ENCODE peak calls at places on chromosomes 12 and 14, in five cellular contexts. D is prostate gland, Y is RWPE1, A is progenitor cell of endocrine pancreas, R is fibroblast of pulmonary artery. V is an unnamed sample.

GRCh38 chr14:54796961-54797360 is 105.7 kb downstream of the GCH1 start:
- DNase-seq in D (no peak), Y (peak; percentile 70), A (no peak), R (peak; percentile 63), V (no peak)

GRCh38 chr14:28577711-28578131 is 188.9 kb upstream of the FOXG1 start:
- DNase-seq in D (no peak), Y (peak; percentile 26), A (no peak), R (peak; percentile 92), V (no peak)

GRCh38 chr12:52022841-52023181 is 16.1 kb downstream of the TAMALIN start:
- DNase-seq in D (no peak), Y (no peak), A (no peak), R (no peak), V (no peak)

GRCh38 chr12:30896461-30896860 is 30.1 kb upstream of the TSPAN11 start:
- DNase-seq in D (no peak), Y (no peak), A (no peak), R (no peak), V (no peak)

GRCh38 chr14:99273025-99273723 is 1.2 kb upstream of the BCL11B start:
- DNase-seq in D (no peak), Y (peak; percentile 38), A (peak; percentile 28), R (no peak), V (no peak)

GRCh38 chr12:52645120-52645761 is 6.8 kb downstream of the KRT2 start:
- DNase-seq in D (no peak), Y (no peak), A (no peak), R (no peak), V (peak; percentile 43)

GRCh38 chr12:52087961-52088820 is 8.7 kb downstream of the SMIM41 start:
- DNase-seq in D (no peak), Y (no peak), A (no peak), R (no peak), V (no peak)

GRCh38 chr12:47228802-47229201 is 149.0 kb upstream of the AMIGO2 start:
- DNase-seq in D (no peak), Y (no peak), A (no peak), R (no peak), V (no peak)

GRCh38 chr14:44795725-44796124 is 166.0 kb downstream of the KLHL28 start:
- DNase-seq in D (no peak), Y (peak; percentile 5), A (no peak), R (no peak), V (no peak)

GRCh38 chr12:78568326-78569020 is 296.1 kb upstream of the SYT1 start:
- DNase-seq in D (no peak), Y (no peak), A (no peak), R (no peak), V (no peak)

GRCh38 chr12:101793401-101793800 is 37.4 kb downstream of the GNPTAB start:
- DNase-seq in D (no peak), Y (no peak), A (no peak), R (peak; percentile 54), V (no peak)

GRCh38 chr14:24132976-24133375 is 2.5 kb downstream of the FITM1 start:
- DNase-seq in D (no peak), Y (no peak), A (no peak), R (no peak), V (no peak)

GRCh38 chr12:132824053-132824452 is 4.6 kb downstream of the GOLGA3 start:
- DNase-seq in D (no peak), Y (peak; percentile 28), A (no peak), R (no peak), V (no peak)

GRCh38 chr14:89215166-89215940 is 201.7 kb downstream of the FOXN3 start:
- DNase-seq in D (no peak), Y (no peak), A (no peak), R (no peak), V (no peak)

GRCh38 chr12:48999371-49000131 is at the start of gene DDN:
- DNase-seq in D (no peak), Y (no peak), A (no peak), R (no peak), V (no peak)
- TF ChIP-seq CTCF in D (no peak), Y (no peak), A (no peak), R (no peak), V (peak; percentile 23)

DNA sequence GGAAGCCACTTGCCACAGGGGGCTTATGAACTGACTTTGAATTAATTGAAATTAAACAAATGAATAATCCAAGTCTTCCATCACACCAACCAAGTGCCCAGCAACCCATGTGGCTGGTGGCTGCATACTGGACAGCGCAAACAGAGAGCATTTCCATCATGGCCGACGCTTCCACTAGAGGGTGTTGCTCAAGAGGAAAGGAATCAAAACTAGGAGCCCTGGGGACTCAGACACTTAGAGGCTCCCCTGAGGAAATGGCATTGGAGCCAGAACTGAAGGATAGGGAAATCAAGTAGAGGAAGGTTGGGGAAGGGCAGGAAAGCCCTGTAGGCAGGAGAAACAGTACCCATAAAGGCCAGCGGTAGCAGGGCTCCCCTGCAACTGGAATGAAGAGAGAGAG is 50.6 kb upstream of the NUAK1 start:
- DNase-seq in D (no peak), Y (no peak), A (no peak), R (no peak), V (no peak)
- TF ChIP-seq CTCF in D (no peak), Y (no peak), A (no peak), R (no peak), V (no peak)

GRCh38 chr12:96711364-96711763 is 195.7 kb upstream of the NEDD1 start:
- DNase-seq in D (no peak), Y (no peak), A (no peak), R (no peak), V (no peak)

GRCh38 chr12:96714199-96714598 is 192.9 kb upstream of the NEDD1 start:
- DNase-seq in D (no peak), Y (no peak), A (no peak), R (no peak), V (no peak)

DNA sequence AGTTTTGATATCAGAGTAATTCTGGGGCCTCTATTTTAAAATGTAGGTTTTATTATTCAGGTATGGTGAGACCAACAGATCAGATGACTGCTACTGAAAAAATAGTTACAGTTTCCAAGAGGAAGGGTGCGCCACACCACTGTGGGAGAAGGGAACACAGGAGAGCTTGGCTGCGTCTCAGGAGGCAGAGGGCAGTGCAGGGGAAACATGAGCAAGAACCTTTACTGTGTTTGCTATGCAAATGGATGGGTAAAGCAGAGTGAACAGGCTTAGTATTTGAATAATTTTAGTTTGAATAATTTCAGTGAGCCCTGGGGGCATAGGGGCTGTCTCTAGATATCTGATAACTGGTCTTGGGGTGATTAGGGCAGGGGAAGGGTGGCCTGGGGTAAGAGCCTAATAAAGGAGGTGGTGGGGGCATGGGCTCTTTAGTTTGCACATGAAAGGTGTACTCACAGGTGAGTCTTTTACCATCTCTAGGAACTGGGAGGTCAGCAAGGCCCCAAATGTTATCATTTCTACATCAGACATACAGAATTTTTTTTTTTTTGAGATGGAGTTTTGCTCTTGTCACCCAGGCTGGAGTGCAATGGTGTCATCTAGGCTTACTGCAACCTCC is 196.8 kb upstream of the NEDD1 start:
- DNase-seq in D (peak; percentile 45), Y (no peak), A (no peak), R (no peak), V (no peak)
- TF ChIP-seq CTCF in D (peak; percentile 28), Y (no peak), A (no peak), R (no peak), V (no peak)

DNA sequence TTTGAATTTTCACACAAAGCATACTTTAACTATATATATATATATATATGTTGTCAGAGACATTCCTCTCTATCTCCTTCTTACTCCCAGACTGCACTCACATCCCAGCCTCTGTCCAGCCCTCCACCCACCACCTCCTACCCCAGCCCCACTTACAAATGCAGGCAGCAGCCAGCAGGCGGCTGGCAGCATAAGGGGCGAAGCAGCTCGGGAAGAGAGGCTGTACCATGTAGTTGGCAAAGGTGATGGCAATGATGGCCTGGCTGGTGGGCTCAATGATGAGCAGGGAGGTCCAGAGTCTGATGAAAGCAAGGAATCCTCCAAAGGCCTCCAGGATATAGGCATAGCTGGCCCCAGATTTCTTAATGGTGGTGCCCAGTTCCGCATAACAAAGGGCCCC is 2.5 kb downstream of the SLC7A7 start:
- DNase-seq in D (no peak), Y (no peak), A (no peak), R (no peak), V (no peak)
- TF ChIP-seq CTCF in D (no peak), Y (no peak), A (no peak), R (no peak), V (no peak)

DNA sequence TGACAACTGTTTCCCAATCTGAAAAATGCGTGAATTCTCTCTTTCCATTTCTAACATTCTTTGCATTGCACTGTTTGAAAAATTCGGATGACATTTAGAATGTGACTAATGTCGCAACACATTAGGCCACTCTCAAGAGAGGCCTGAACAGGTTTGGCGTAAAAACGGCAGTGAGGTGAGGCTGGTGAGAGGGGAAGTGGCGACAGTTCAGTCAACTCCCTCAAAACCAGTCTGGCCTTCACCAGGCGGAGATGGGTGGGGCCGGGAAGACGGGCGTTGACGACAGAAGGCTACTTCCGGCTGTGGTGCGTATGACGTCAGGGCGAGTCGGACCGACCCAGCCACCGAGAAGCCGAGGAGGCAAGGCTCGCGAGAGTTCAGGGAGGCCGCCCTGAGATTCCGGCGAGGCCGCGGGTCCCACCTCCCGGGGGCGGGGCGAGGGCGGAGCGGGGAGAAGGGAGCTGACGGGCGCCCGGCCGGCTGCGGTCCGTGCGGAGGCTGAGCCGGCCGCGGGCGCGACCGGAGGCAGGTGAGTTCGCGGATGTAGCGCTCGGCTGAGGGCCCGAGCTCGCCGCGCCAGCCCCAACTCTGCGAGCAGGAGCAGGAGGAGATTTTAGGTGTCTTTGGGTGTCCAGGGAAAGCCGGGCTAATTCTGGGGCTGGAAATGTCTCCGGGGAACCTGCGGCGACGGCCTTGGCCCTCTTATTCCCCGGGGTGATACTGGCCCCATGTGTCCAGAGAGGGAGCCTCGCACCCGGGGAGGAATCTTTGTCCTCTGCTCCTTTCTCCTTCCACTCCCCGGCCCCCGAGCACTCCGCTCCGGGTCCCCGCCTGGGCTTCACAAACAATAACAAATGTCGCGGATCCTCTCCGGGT is at the start of gene STK38L:
- DNase-seq in D (peak; percentile 93), Y (peak; percentile 88), A (peak; percentile 100), R (peak; percentile 98), V (peak; percentile 98)
- TF ChIP-seq CTCF in D (no peak), Y (no peak), A (peak; percentile 50), R (peak; percentile 24), V (peak; percentile 39)

GRCh38 chr14:34873591-34874385 is 1.4 kb downstream of the BAZ1A start:
- DNase-seq in D (peak; percentile 73), Y (peak; percentile 53), A (peak; percentile 53), R (peak; percentile 63), V (peak; percentile 79)

GRCh38 chr14:34872822-34873590 is 2.2 kb downstream of the BAZ1A start:
- DNase-seq in D (peak; percentile 66), Y (peak; percentile 68), A (no peak), R (peak; percentile 60), V (no peak)

GRCh38 chr14:34875031-34875922 is at the start of gene BAZ1A:
- DNase-seq in D (peak; percentile 78), Y (peak; percentile 86), A (peak; percentile 56), R (peak; percentile 90), V (peak; percentile 83)

DNA sequence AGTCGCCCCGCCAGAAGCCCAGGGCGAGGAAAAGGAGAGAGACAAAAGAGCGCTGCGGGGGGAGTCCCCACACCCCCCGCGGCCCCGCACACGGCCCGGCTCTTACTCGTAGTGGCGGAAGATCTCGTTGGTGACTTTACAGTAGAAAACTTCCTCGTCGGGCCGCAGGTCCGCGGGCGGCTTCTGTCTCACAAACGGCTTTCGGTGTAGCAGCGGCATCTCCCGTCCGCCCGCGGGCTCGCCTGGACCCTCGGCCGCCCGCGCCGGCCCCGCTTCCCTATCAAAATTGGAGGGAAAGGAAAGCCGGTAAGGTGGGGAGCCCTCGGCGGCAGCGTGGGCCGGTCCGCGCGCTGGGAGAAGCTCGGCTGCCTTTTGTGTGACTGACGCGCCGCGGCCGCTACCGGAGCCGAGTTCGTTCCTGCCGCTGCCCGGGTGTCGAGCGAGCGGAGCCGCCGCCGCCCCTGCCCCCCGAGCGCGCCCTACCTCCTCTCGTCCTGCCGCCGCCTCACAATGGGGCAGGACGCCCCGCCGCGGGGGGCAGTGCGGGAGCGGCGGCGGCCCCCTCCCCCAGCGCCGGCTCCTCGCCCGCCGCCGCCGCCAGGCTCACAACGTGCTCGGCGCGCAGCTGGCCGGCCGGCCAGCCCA is 652 bp downstream of the BAZ1A start:
- DNase-seq in D (peak; percentile 32), Y (peak; percentile 31), A (peak; percentile 39), R (peak; percentile 56), V (peak; percentile 75)
- TF ChIP-seq CTCF in D (peak; percentile 6), Y (peak; percentile 6), A (no peak), R (peak; percentile 0), V (no peak)